ENCODE peak calls at places on chromosomes 2 and 18, in seven cellular contexts. One of them, this sample, is unnamed.

GRCh38 chr2:159608108-159608507 is 8.2 kb downstream of the BAZ2B start:
- DNase-seq in T follicular helper cell: no peak
- DNase-seq in activated CD8-positive, alpha-beta memory T cell treated with anti-CD3 and anti-CD28 coated beads for 24 hours: no peak
- DNase-seq in NCI-H1417: no peak
- DNase-seq in hepatocyte: no peak
- DNase-seq in AG08395: no peak
- DNase-seq in non-pigmented ciliary epithelial cell: no peak
- DNase-seq in this sample: no peak

GRCh38 chr2:46010925-46011490 is 286.2 kb upstream of the EPAS1 start:
- DNase-seq in NCI-H1417: peak
- DNase-seq in AG08395: peak
- DNase-seq in hepatocyte: peak
- DNase-seq in activated CD8-positive, alpha-beta memory T cell treated with anti-CD3 and anti-CD28 coated beads for 24 hours: no peak
- DNase-seq in T follicular helper cell: no peak
- DNase-seq in non-pigmented ciliary epithelial cell: no peak
- DNase-seq in this sample: no peak

GRCh38 chr2:10204326-10205200 is 82.0 kb downstream of the RRM2 start:
- DNase-seq in activated CD8-positive, alpha-beta memory T cell treated with anti-CD3 and anti-CD28 coated beads for 24 hours: no peak
- DNase-seq in NCI-H1417: peak
- DNase-seq in hepatocyte: no peak
- DNase-seq in T follicular helper cell: no peak
- DNase-seq in non-pigmented ciliary epithelial cell: no peak
- DNase-seq in AG08395: peak
- DNase-seq in this sample: no peak

GRCh38 chr2:19488009-19488691 is 129.7 kb upstream of the OSR1 start:
- DNase-seq in hepatocyte: no peak
- DNase-seq in non-pigmented ciliary epithelial cell: no peak
- DNase-seq in AG08395: peak
- DNase-seq in T follicular helper cell: no peak
- DNase-seq in activated CD8-positive, alpha-beta memory T cell treated with anti-CD3 and anti-CD28 coated beads for 24 hours: no peak
- DNase-seq in NCI-H1417: peak
- DNase-seq in this sample: no peak

GRCh38 chr2:8298783-8299182 is 383.1 kb upstream of the ID2 start:
- DNase-seq in activated CD8-positive, alpha-beta memory T cell treated with anti-CD3 and anti-CD28 coated beads for 24 hours: no peak
- DNase-seq in hepatocyte: peak
- DNase-seq in T follicular helper cell: no peak
- DNase-seq in NCI-H1417: no peak
- DNase-seq in AG08395: no peak
- DNase-seq in non-pigmented ciliary epithelial cell: no peak
- DNase-seq in this sample: peak

GRCh38 chr2:231204581-231204980 is 6.2 kb downstream of the ARMC9 start:
- DNase-seq in non-pigmented ciliary epithelial cell: no peak
- DNase-seq in activated CD8-positive, alpha-beta memory T cell treated with anti-CD3 and anti-CD28 coated beads for 24 hours: peak
- DNase-seq in AG08395: no peak
- DNase-seq in T follicular helper cell: no peak
- DNase-seq in hepatocyte: no peak
- DNase-seq in NCI-H1417: no peak
- DNase-seq in this sample: no peak

GRCh38 chr18:70578480-70578879 is 289.6 kb downstream of the SOCS6 start:
- DNase-seq in T follicular helper cell: no peak
- DNase-seq in hepatocyte: peak
- DNase-seq in activated CD8-positive, alpha-beta memory T cell treated with anti-CD3 and anti-CD28 coated beads for 24 hours: no peak
- DNase-seq in non-pigmented ciliary epithelial cell: no peak
- DNase-seq in AG08395: no peak
- DNase-seq in NCI-H1417: no peak
- DNase-seq in this sample: no peak

GRCh38 chr2:1804865-1805264 is 60.5 kb upstream of the PXDN start:
- DNase-seq in activated CD8-positive, alpha-beta memory T cell treated with anti-CD3 and anti-CD28 coated beads for 24 hours: no peak
- DNase-seq in non-pigmented ciliary epithelial cell: no peak
- DNase-seq in hepatocyte: no peak
- DNase-seq in AG08395: no peak
- DNase-seq in NCI-H1417: no peak
- DNase-seq in T follicular helper cell: no peak
- DNase-seq in this sample: no peak

GRCh38 chr18:33282709-33283333 is 157.7 kb downstream of the CCDC178 start:
- DNase-seq in non-pigmented ciliary epithelial cell: no peak
- DNase-seq in hepatocyte: no peak
- DNase-seq in AG08395: no peak
- DNase-seq in activated CD8-positive, alpha-beta memory T cell treated with anti-CD3 and anti-CD28 coated beads for 24 hours: no peak
- DNase-seq in NCI-H1417: no peak
- DNase-seq in T follicular helper cell: no peak
- DNase-seq in this sample: no peak

This sample was measured in B cell.